ENCODE peak calls at places on chromosomes 16 and 17, in seven cellular contexts. X, A, E, Y, N, S and B are unnamed samples.

GRCh38 chr17:74408262-74408661 is 23.6 kb upstream of the GPRC5C start:
- DNase-seq in A (no peak), S (no peak), Y (no peak), N (no peak), X (no peak), E (no peak), B (no peak)

GRCh38 chr16:52068447-52069074 is 478.4 kb downstream of the TOX3 start:
- DNase-seq in S (no peak), A (no peak), N (no peak), X (no peak), E (no peak), Y (no peak), B (no peak)

GRCh38 chr17:31448467-31449077 is 57.1 kb downstream of the RAB11FIP4 start:
- DNase-seq in S (no peak), N (no peak), E (no peak), X (no peak), A (no peak), Y (no peak), B (no peak)

GRCh38 chr17:49987681-49988441 is 7.2 kb downstream of the DLX3 start:
- DNase-seq in A (peak; percentile 38), N (no peak), X (no peak), S (no peak), E (no peak), Y (no peak), B (no peak)

GRCh38 chr16:86928517-86929148 is 350.3 kb downstream of the FOXL1 start:
- DNase-seq in X (no peak), N (no peak), A (peak; percentile 12), S (no peak), Y (no peak), E (no peak), B (no peak)

GRCh38 chr17:9837551-9838471 is 12.1 kb downstream of the GLP2R start:
- DNase-seq in S (peak; percentile 32), N (no peak), X (peak; percentile 61), E (no peak), Y (peak; percentile 81), A (no peak), B (no peak)

GRCh38 chr17:2837147-2837561 is 40.9 kb downstream of the RAP1GAP2 start:
- DNase-seq in E (no peak), N (peak; percentile 35), A (no peak), S (no peak), X (no peak), Y (no peak), B (peak; percentile 70)

GRCh38 chr17:10276436-10276835 is 78.0 kb upstream of the GAS7 start:
- DNase-seq in N (no peak), E (no peak), S (no peak), Y (no peak), A (no peak), X (no peak), B (no peak)

GRCh38 chr17:5785867-5786509 is 201.7 kb upstream of the NLRP1 start:
- DNase-seq in E (no peak), Y (no peak), N (no peak), S (no peak), A (no peak), X (no peak), B (no peak)

GRCh38 chr17:43367588-43368242 is 31.1 kb upstream of the ARL4D start:
- DNase-seq in X (no peak), S (no peak), N (peak; percentile 82), E (no peak), Y (peak; percentile 36), A (no peak), B (no peak)

GRCh38 chr16:14483819-14484385 is 146.2 kb downstream of the PARN start:
- DNase-seq in Y (no peak), A (no peak), S (no peak), E (no peak), X (no peak), N (no peak), B (no peak)

GRCh38 chr16:76947694-76948093 is 243.3 kb upstream of the MON1B start:
- DNase-seq in A (no peak), N (no peak), Y (no peak), E (no peak), S (no peak), X (no peak), B (no peak)

GRCh38 chr16:68037820-68038597 is 14.9 kb downstream of the DUS2 start:
- DNase-seq in N (no peak), S (no peak), E (no peak), X (no peak), Y (no peak), A (no peak), B (no peak)

GRCh38 chr17:32731556-32732295 is 145.2 kb downstream of the MYO1D start:
- DNase-seq in A (no peak), Y (no peak), S (no peak), X (no peak), E (no peak), N (no peak), B (no peak)

GRCh38 chr17:81097134-81097942 is 62.4 kb downstream of the BAIAP2 start:
- DNase-seq in S (peak; percentile 69), Y (peak; percentile 89), E (no peak), A (peak; percentile 76), N (no peak), X (peak; percentile 76), B (peak; percentile 58)

GRCh38 chr17:1829579-1830257 is at the start of the genes RPA1 and SMYD4:
- DNase-seq in N (peak; percentile 91), S (peak; percentile 89), X (peak; percentile 91), E (no peak), Y (peak; percentile 79), A (peak; percentile 95), B (peak; percentile 87)

GRCh38 chr16:83666449-83666848 is 141.3 kb upstream of the HSBP1 start:
- DNase-seq in Y (no peak), S (no peak), N (no peak), X (no peak), A (peak; percentile 63), E (no peak), B (no peak)

GRCh38 chr16:2933701-2934100 is 22.0 kb downstream of the FLYWCH1 start:
- DNase-seq in X (no peak), E (no peak), S (no peak), Y (no peak), A (no peak), N (no peak), B (no peak)

DNA sequence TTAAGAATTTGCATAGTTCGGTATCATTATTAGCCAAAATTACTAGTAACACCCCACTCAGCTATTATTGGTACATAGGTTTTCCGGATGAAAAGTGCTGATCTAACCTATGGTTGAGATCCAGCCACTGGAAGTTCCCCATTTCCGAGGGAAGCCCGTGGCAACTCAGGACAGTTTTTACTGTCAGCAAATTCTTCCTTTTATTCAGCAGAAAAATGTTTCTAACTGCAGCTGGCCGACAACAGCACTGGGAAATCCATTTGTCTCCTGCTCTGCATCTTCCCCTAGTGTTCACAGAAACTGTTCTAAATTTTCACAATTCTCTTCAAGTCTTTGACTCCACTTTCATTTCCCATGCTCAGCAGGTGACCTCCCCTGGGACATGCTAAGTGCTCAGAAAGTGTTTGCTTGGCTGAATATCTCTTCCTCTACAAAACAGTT is 15.6 kb upstream of the MMD start:
- DNase-seq in A (no peak), E (no peak), S (no peak), Y (no peak), N (peak; percentile 15), X (no peak), B (no peak)
- H3K27ac ChIP-seq in A (no peak overlapping the region), E (no peak overlapping the region), S (no peak overlapping the region), Y (no peak overlapping the region), N (no peak overlapping the region), X (peak overlapping the region; percentile 27), B (no peak overlapping the region)

DNA sequence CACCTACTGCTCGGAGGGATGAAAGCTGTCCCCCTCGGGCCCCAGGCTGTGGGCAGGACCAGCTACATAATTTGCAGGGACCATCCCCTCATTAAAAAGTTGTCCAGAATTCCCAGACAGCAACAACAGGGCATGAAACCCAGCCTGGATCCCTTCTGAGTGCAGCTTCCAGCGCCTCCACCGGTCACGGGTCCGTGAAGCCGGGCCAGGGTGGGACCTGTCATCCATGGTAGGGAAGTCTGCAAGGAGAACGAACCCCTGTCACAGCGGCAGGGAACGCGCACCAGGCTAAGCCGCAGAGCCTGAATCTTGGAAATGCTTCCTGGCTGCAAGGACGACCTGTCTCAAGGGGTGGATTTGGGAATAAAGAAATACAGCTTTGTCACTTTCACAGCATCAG is 214.2 kb downstream of the RBFOX3 start:
- DNase-seq in Y (no peak), X (no peak), A (no peak), N (no peak), S (no peak), E (no peak), B (no peak)
- H3K27me3 ChIP-seq in Y (no peaks in the 10 kb centered on the region), X (peaks cover 98% of the 10 kb centered on the region), A (no peaks in the 10 kb centered on the region), N (peaks cover 21% of the 10 kb centered on the region), S (peaks cover 29% of the 10 kb centered on the region), E (peaks cover 61% of the 10 kb centered on the region), B (peaks cover 22% of the 10 kb centered on the region)

DNA sequence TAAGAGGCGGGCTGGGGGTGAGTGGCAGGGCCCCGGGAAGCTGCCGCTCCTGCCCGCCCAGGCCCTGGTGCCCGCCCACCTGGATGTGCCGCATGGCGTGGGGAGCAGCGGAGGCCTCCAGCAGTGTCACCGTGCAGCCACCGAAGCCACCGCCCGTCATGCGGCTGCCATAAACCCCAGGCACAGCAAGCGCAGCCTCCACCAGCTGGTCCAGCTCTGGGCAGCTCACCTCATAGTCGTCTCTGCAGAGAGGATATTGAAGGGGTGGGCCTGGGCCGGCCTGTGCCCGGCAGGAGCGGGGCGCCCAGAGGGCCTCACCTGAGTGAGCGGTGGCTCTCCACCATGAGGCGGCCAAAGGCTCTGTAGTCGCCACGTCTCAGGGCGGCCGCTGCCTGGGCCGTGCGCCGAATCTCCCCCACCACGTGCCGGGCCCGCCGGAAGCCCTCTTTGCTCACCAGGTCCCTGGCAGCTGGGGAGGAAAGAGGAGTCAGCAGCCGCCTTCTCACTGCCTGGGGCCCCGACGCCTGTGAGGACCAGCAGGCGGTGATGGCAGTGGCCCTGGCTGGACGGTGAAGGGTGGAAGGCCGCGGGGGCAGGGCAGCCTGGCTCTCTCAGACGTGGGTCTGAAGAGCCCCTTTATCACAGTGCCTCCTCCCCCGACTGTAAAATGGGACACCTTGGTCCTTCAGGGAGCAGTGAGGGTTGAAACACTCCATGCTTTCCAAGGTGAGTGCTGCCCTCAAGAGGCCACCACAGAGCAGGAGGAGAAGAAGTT is 6.7 kb downstream of the GALK1 start:
- DNase-seq in S (no peak), N (no peak), Y (no peak), X (no peak), A (no peak), E (no peak), B (no peak)
- H3K4me1 ChIP-seq in S (peaks cover 22% of the 10 kb centered on the region), N (peaks cover 18% of the 10 kb centered on the region), Y (peaks cover 5% of the 10 kb centered on the region), X (peaks cover 22% of the 10 kb centered on the region), A (peaks cover under 1% of the 10 kb centered on the region), E (no peaks in the 10 kb centered on the region), B (peaks cover 9% of the 10 kb centered on the region)

GRCh38 chr16:63921737-63922136 is 1200.1 kb downstream of the CDH11 start:
- DNase-seq in A (no peak), Y (no peak), X (no peak), S (no peak), N (no peak), E (no peak), B (no peak)

GRCh38 chr16:63922563-63922962 is 1199.3 kb downstream of the CDH11 start:
- DNase-seq in A (no peak), X (no peak), N (no peak), Y (no peak), S (no peak), E (no peak), B (no peak)

GRCh38 chr16:63928421-63928820 is 1193.4 kb downstream of the CDH11 start:
- DNase-seq in S (no peak), Y (no peak), N (no peak), E (no peak), X (no peak), A (no peak), B (no peak)

DNA sequence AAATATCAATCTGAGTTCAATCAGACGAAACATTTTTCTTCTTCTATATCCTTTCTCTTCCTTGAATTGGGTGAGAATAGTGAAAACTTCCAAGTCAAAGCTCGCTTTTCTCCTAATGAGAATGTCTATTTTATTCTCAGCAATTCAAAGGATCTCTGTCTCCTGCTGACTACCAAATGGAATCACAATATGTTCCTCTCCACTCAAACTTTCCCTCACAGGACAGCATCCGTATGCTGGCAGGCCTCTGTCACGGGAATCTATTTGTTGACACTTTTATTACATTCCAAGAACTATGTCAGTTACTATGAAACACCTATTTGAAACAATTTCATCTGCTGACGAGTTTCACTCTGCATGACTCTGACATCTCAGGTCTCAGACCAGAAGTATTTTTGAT is 1196.6 kb downstream of the CDH11 start:
- DNase-seq in Y (no peak), A (no peak), E (no peak), N (no peak), X (no peak), S (no peak), B (no peak)
- H3K27ac ChIP-seq in Y (no peak overlapping the region), A (no peak overlapping the region), E (no peak overlapping the region), N (no peak overlapping the region), X (no peak overlapping the region), S (no peak overlapping the region), B (no peak overlapping the region)